ENCODE peak calls at places on chromosomes 13 and 19, in nine cellular contexts. One of them, this sample, is unnamed.

GRCh38 chr13:20969182-20969581 is 66.6 kb upstream of the XPO4 start:
- DNase-seq in nephron progenitor cell: no peak
- DNase-seq in EL: peak
- DNase-seq in activated T-cell treated with anti-CD3 and anti-CD28 coated beads, Interleukin-2, amount 50 U/mL, for 4 hours: no peak
- DNase-seq in cardiac muscle cell: peak
- DNase-seq in RPMI7951: peak
- DNase-seq in choroid plexus epithelial cell: peak
- DNase-seq in activated T-helper 1 cell treated with anti-CD3 and anti-CD28 coated beads, Interleukin-12 subunit alpha, Interleukin-12 subunit beta, Interleukin-2, Interleukin-4 antibody, amounts not matched to agents 30 ng/mL and 10 ng/mL and 1 ng/mL, durations not matched to agents 14 hours and 24 hours and 36 hours: no peak
- DNase-seq in tibial nerve: no peak
- DNase-seq in this sample: no peak

GRCh38 chr13:43133792-43134191 is 110.4 kb downstream of the DNAJC15 start:
- DNase-seq in nephron progenitor cell: peak
- DNase-seq in EL: no peak
- DNase-seq in activated T-cell treated with anti-CD3 and anti-CD28 coated beads, Interleukin-2, amount 50 U/mL, for 4 hours: no peak
- DNase-seq in cardiac muscle cell: no peak
- DNase-seq in RPMI7951: no peak
- DNase-seq in choroid plexus epithelial cell: no peak
- DNase-seq in activated T-helper 1 cell treated with anti-CD3 and anti-CD28 coated beads, Interleukin-12 subunit alpha, Interleukin-12 subunit beta, Interleukin-2, Interleukin-4 antibody, amounts not matched to agents 30 ng/mL and 10 ng/mL and 1 ng/mL, durations not matched to agents 14 hours and 24 hours and 36 hours: no peak
- DNase-seq in tibial nerve: no peak
- DNase-seq in this sample: no peak

GRCh38 chr13:101978546-101979315 is 423.1 kb downstream of the FGF14 start:
- DNase-seq in nephron progenitor cell: no peak
- DNase-seq in EL: no peak
- DNase-seq in activated T-cell treated with anti-CD3 and anti-CD28 coated beads, Interleukin-2, amount 50 U/mL, for 4 hours: no peak
- DNase-seq in cardiac muscle cell: no peak
- DNase-seq in RPMI7951: no peak
- DNase-seq in choroid plexus epithelial cell: no peak
- DNase-seq in activated T-helper 1 cell treated with anti-CD3 and anti-CD28 coated beads, Interleukin-12 subunit alpha, Interleukin-12 subunit beta, Interleukin-2, Interleukin-4 antibody, amounts not matched to agents 30 ng/mL and 10 ng/mL and 1 ng/mL, durations not matched to agents 14 hours and 24 hours and 36 hours: no peak
- DNase-seq in tibial nerve: no peak
- DNase-seq in this sample: no peak

GRCh38 chr19:35222373-35223005 is 6.0 kb downstream of the FAM187B start:
- DNase-seq in nephron progenitor cell: no peak
- DNase-seq in EL: no peak
- DNase-seq in activated T-cell treated with anti-CD3 and anti-CD28 coated beads, Interleukin-2, amount 50 U/mL, for 4 hours: no peak
- DNase-seq in cardiac muscle cell: no peak
- DNase-seq in RPMI7951: no peak
- DNase-seq in choroid plexus epithelial cell: no peak
- DNase-seq in activated T-helper 1 cell treated with anti-CD3 and anti-CD28 coated beads, Interleukin-12 subunit alpha, Interleukin-12 subunit beta, Interleukin-2, Interleukin-4 antibody, amounts not matched to agents 30 ng/mL and 10 ng/mL and 1 ng/mL, durations not matched to agents 14 hours and 24 hours and 36 hours: no peak
- DNase-seq in tibial nerve: no peak
- DNase-seq in this sample: no peak

GRCh38 chr19:18644144-18645034 is 7.6 kb downstream of the KLHL26 start:
- DNase-seq in nephron progenitor cell: no peak
- DNase-seq in EL: no peak
- DNase-seq in activated T-cell treated with anti-CD3 and anti-CD28 coated beads, Interleukin-2, amount 50 U/mL, for 4 hours: no peak
- DNase-seq in cardiac muscle cell: no peak
- DNase-seq in RPMI7951: no peak
- DNase-seq in choroid plexus epithelial cell: no peak
- DNase-seq in activated T-helper 1 cell treated with anti-CD3 and anti-CD28 coated beads, Interleukin-12 subunit alpha, Interleukin-12 subunit beta, Interleukin-2, Interleukin-4 antibody, amounts not matched to agents 30 ng/mL and 10 ng/mL and 1 ng/mL, durations not matched to agents 14 hours and 24 hours and 36 hours: no peak
- DNase-seq in tibial nerve: no peak
- DNase-seq in this sample: no peak

GRCh38 chr13:102011539-102011938 is 390.3 kb downstream of the FGF14 start:
- DNase-seq in nephron progenitor cell: no peak
- DNase-seq in EL: no peak
- DNase-seq in activated T-cell treated with anti-CD3 and anti-CD28 coated beads, Interleukin-2, amount 50 U/mL, for 4 hours: no peak
- DNase-seq in cardiac muscle cell: no peak
- DNase-seq in RPMI7951: no peak
- DNase-seq in choroid plexus epithelial cell: no peak
- DNase-seq in activated T-helper 1 cell treated with anti-CD3 and anti-CD28 coated beads, Interleukin-12 subunit alpha, Interleukin-12 subunit beta, Interleukin-2, Interleukin-4 antibody, amounts not matched to agents 30 ng/mL and 10 ng/mL and 1 ng/mL, durations not matched to agents 14 hours and 24 hours and 36 hours: no peak
- DNase-seq in tibial nerve: no peak
- DNase-seq in this sample: no peak

GRCh38 chr19:33638167-33639033 is 16.6 kb downstream of the CHST8 start:
- DNase-seq in nephron progenitor cell: no peak
- DNase-seq in EL: no peak
- DNase-seq in activated T-cell treated with anti-CD3 and anti-CD28 coated beads, Interleukin-2, amount 50 U/mL, for 4 hours: no peak
- DNase-seq in cardiac muscle cell: no peak
- DNase-seq in RPMI7951: no peak
- DNase-seq in choroid plexus epithelial cell: no peak
- DNase-seq in activated T-helper 1 cell treated with anti-CD3 and anti-CD28 coated beads, Interleukin-12 subunit alpha, Interleukin-12 subunit beta, Interleukin-2, Interleukin-4 antibody, amounts not matched to agents 30 ng/mL and 10 ng/mL and 1 ng/mL, durations not matched to agents 14 hours and 24 hours and 36 hours: no peak
- DNase-seq in tibial nerve: no peak
- DNase-seq in this sample: no peak

GRCh38 chr13:22014469-22014868 is 343.6 kb downstream of the FGF9 start:
- DNase-seq in nephron progenitor cell: no peak
- DNase-seq in EL: no peak
- DNase-seq in activated T-cell treated with anti-CD3 and anti-CD28 coated beads, Interleukin-2, amount 50 U/mL, for 4 hours: no peak
- DNase-seq in cardiac muscle cell: no peak
- DNase-seq in RPMI7951: peak
- DNase-seq in choroid plexus epithelial cell: no peak
- DNase-seq in activated T-helper 1 cell treated with anti-CD3 and anti-CD28 coated beads, Interleukin-12 subunit alpha, Interleukin-12 subunit beta, Interleukin-2, Interleukin-4 antibody, amounts not matched to agents 30 ng/mL and 10 ng/mL and 1 ng/mL, durations not matched to agents 14 hours and 24 hours and 36 hours: no peak
- DNase-seq in tibial nerve: no peak
- DNase-seq in this sample: no peak

GRCh38 chr13:77898097-77898496 is 20.5 kb downstream of the EDNRB start:
- DNase-seq in nephron progenitor cell: no peak
- DNase-seq in EL: no peak
- DNase-seq in activated T-cell treated with anti-CD3 and anti-CD28 coated beads, Interleukin-2, amount 50 U/mL, for 4 hours: no peak
- DNase-seq in cardiac muscle cell: peak
- DNase-seq in RPMI7951: peak
- DNase-seq in choroid plexus epithelial cell: no peak
- DNase-seq in activated T-helper 1 cell treated with anti-CD3 and anti-CD28 coated beads, Interleukin-12 subunit alpha, Interleukin-12 subunit beta, Interleukin-2, Interleukin-4 antibody, amounts not matched to agents 30 ng/mL and 10 ng/mL and 1 ng/mL, durations not matched to agents 14 hours and 24 hours and 36 hours: no peak
- DNase-seq in tibial nerve: no peak
- DNase-seq in this sample: no peak

GRCh38 chr19:30307191-30307974 is 64.8 kb upstream of the ZNF536 start:
- DNase-seq in nephron progenitor cell: no peak
- DNase-seq in EL: no peak
- DNase-seq in activated T-cell treated with anti-CD3 and anti-CD28 coated beads, Interleukin-2, amount 50 U/mL, for 4 hours: no peak
- DNase-seq in cardiac muscle cell: no peak
- DNase-seq in RPMI7951: no peak
- DNase-seq in choroid plexus epithelial cell: no peak
- DNase-seq in activated T-helper 1 cell treated with anti-CD3 and anti-CD28 coated beads, Interleukin-12 subunit alpha, Interleukin-12 subunit beta, Interleukin-2, Interleukin-4 antibody, amounts not matched to agents 30 ng/mL and 10 ng/mL and 1 ng/mL, durations not matched to agents 14 hours and 24 hours and 36 hours: no peak
- DNase-seq in tibial nerve: no peak
- DNase-seq in this sample: no peak

GRCh38 chr19:54325631-54326030 is 12.7 kb upstream of the LILRA5 start:
- DNase-seq in nephron progenitor cell: no peak
- DNase-seq in EL: no peak
- DNase-seq in activated T-cell treated with anti-CD3 and anti-CD28 coated beads, Interleukin-2, amount 50 U/mL, for 4 hours: no peak
- DNase-seq in cardiac muscle cell: no peak
- DNase-seq in RPMI7951: no peak
- DNase-seq in choroid plexus epithelial cell: no peak
- DNase-seq in activated T-helper 1 cell treated with anti-CD3 and anti-CD28 coated beads, Interleukin-12 subunit alpha, Interleukin-12 subunit beta, Interleukin-2, Interleukin-4 antibody, amounts not matched to agents 30 ng/mL and 10 ng/mL and 1 ng/mL, durations not matched to agents 14 hours and 24 hours and 36 hours: no peak
- DNase-seq in tibial nerve: no peak
- DNase-seq in this sample: no peak

GRCh38 chr13:21240586-21240985 is 64.1 kb downstream of the MRPL57 start:
- DNase-seq in nephron progenitor cell: no peak
- DNase-seq in EL: peak
- DNase-seq in activated T-cell treated with anti-CD3 and anti-CD28 coated beads, Interleukin-2, amount 50 U/mL, for 4 hours: no peak
- DNase-seq in cardiac muscle cell: peak
- DNase-seq in RPMI7951: peak
- DNase-seq in choroid plexus epithelial cell: peak
- DNase-seq in activated T-helper 1 cell treated with anti-CD3 and anti-CD28 coated beads, Interleukin-12 subunit alpha, Interleukin-12 subunit beta, Interleukin-2, Interleukin-4 antibody, amounts not matched to agents 30 ng/mL and 10 ng/mL and 1 ng/mL, durations not matched to agents 14 hours and 24 hours and 36 hours: no peak
- DNase-seq in tibial nerve: no peak
- DNase-seq in this sample: no peak

GRCh38 chr13:76791290-76791664 is 94.9 kb downstream of the KCTD12 start:
- DNase-seq in nephron progenitor cell: no peak
- DNase-seq in EL: no peak
- DNase-seq in activated T-cell treated with anti-CD3 and anti-CD28 coated beads, Interleukin-2, amount 50 U/mL, for 4 hours: no peak
- DNase-seq in cardiac muscle cell: peak
- DNase-seq in RPMI7951: no peak
- DNase-seq in choroid plexus epithelial cell: peak
- DNase-seq in activated T-helper 1 cell treated with anti-CD3 and anti-CD28 coated beads, Interleukin-12 subunit alpha, Interleukin-12 subunit beta, Interleukin-2, Interleukin-4 antibody, amounts not matched to agents 30 ng/mL and 10 ng/mL and 1 ng/mL, durations not matched to agents 14 hours and 24 hours and 36 hours: no peak
- DNase-seq in tibial nerve: no peak
- DNase-seq in this sample: no peak

GRCh38 chr13:106133025-106133424 is 402.4 kb downstream of the EFNB2 start:
- DNase-seq in nephron progenitor cell: no peak
- DNase-seq in EL: peak
- DNase-seq in activated T-cell treated with anti-CD3 and anti-CD28 coated beads, Interleukin-2, amount 50 U/mL, for 4 hours: no peak
- DNase-seq in cardiac muscle cell: peak
- DNase-seq in RPMI7951: peak
- DNase-seq in choroid plexus epithelial cell: peak
- DNase-seq in activated T-helper 1 cell treated with anti-CD3 and anti-CD28 coated beads, Interleukin-12 subunit alpha, Interleukin-12 subunit beta, Interleukin-2, Interleukin-4 antibody, amounts not matched to agents 30 ng/mL and 10 ng/mL and 1 ng/mL, durations not matched to agents 14 hours and 24 hours and 36 hours: no peak
- DNase-seq in tibial nerve: no peak
- DNase-seq in this sample: no peak

GRCh38 chr13:62483774-62484173 is 1068.1 kb upstream of the PCDH20 start:
- DNase-seq in nephron progenitor cell: no peak
- DNase-seq in EL: no peak
- DNase-seq in activated T-cell treated with anti-CD3 and anti-CD28 coated beads, Interleukin-2, amount 50 U/mL, for 4 hours: no peak
- DNase-seq in cardiac muscle cell: no peak
- DNase-seq in RPMI7951: no peak
- DNase-seq in choroid plexus epithelial cell: peak
- DNase-seq in activated T-helper 1 cell treated with anti-CD3 and anti-CD28 coated beads, Interleukin-12 subunit alpha, Interleukin-12 subunit beta, Interleukin-2, Interleukin-4 antibody, amounts not matched to agents 30 ng/mL and 10 ng/mL and 1 ng/mL, durations not matched to agents 14 hours and 24 hours and 36 hours: no peak
- DNase-seq in tibial nerve: no peak
- DNase-seq in this sample: no peak

GRCh38 chr19:46065486-46065885 is 24.7 kb upstream of the IGFL4 start:
- DNase-seq in nephron progenitor cell: no peak
- DNase-seq in EL: peak
- DNase-seq in activated T-cell treated with anti-CD3 and anti-CD28 coated beads, Interleukin-2, amount 50 U/mL, for 4 hours: no peak
- DNase-seq in cardiac muscle cell: peak
- DNase-seq in RPMI7951: peak
- DNase-seq in choroid plexus epithelial cell: peak
- DNase-seq in activated T-helper 1 cell treated with anti-CD3 and anti-CD28 coated beads, Interleukin-12 subunit alpha, Interleukin-12 subunit beta, Interleukin-2, Interleukin-4 antibody, amounts not matched to agents 30 ng/mL and 10 ng/mL and 1 ng/mL, durations not matched to agents 14 hours and 24 hours and 36 hours: no peak
- DNase-seq in tibial nerve: no peak
- DNase-seq in this sample: no peak

GRCh38 chr19:47719047-47719885 is 6.0 kb downstream of the EHD2 start:
- DNase-seq in nephron progenitor cell: peak
- DNase-seq in EL: peak
- DNase-seq in activated T-cell treated with anti-CD3 and anti-CD28 coated beads, Interleukin-2, amount 50 U/mL, for 4 hours: no peak
- DNase-seq in cardiac muscle cell: peak
- DNase-seq in RPMI7951: peak
- DNase-seq in choroid plexus epithelial cell: peak
- DNase-seq in activated T-helper 1 cell treated with anti-CD3 and anti-CD28 coated beads, Interleukin-12 subunit alpha, Interleukin-12 subunit beta, Interleukin-2, Interleukin-4 antibody, amounts not matched to agents 30 ng/mL and 10 ng/mL and 1 ng/mL, durations not matched to agents 14 hours and 24 hours and 36 hours: no peak
- DNase-seq in tibial nerve: peak
- DNase-seq in this sample: no peak

GRCh38 chr19:46081928-46082727 is 41.3 kb upstream of the IGFL4 start:
- DNase-seq in nephron progenitor cell: peak
- DNase-seq in EL: peak
- DNase-seq in activated T-cell treated with anti-CD3 and anti-CD28 coated beads, Interleukin-2, amount 50 U/mL, for 4 hours: no peak
- DNase-seq in cardiac muscle cell: peak
- DNase-seq in RPMI7951: peak
- DNase-seq in choroid plexus epithelial cell: peak
- DNase-seq in activated T-helper 1 cell treated with anti-CD3 and anti-CD28 coated beads, Interleukin-12 subunit alpha, Interleukin-12 subunit beta, Interleukin-2, Interleukin-4 antibody, amounts not matched to agents 30 ng/mL and 10 ng/mL and 1 ng/mL, durations not matched to agents 14 hours and 24 hours and 36 hours: no peak
- DNase-seq in tibial nerve: no peak
- DNase-seq in this sample: no peak

GRCh38 chr19:11324079-11324661 is 15.3 kb downstream of the RAB3D start:
- DNase-seq in nephron progenitor cell: no peak
- DNase-seq in EL: peak
- DNase-seq in activated T-cell treated with anti-CD3 and anti-CD28 coated beads, Interleukin-2, amount 50 U/mL, for 4 hours: no peak
- DNase-seq in cardiac muscle cell: peak
- DNase-seq in RPMI7951: peak
- DNase-seq in choroid plexus epithelial cell: peak
- DNase-seq in activated T-helper 1 cell treated with anti-CD3 and anti-CD28 coated beads, Interleukin-12 subunit alpha, Interleukin-12 subunit beta, Interleukin-2, Interleukin-4 antibody, amounts not matched to agents 30 ng/mL and 10 ng/mL and 1 ng/mL, durations not matched to agents 14 hours and 24 hours and 36 hours: peak
- DNase-seq in tibial nerve: peak
- DNase-seq in this sample: no peak

GRCh38 chr19:53927745-53928144 is 18.7 kb downstream of the CACNG7 start:
- DNase-seq in nephron progenitor cell: peak
- DNase-seq in EL: peak
- DNase-seq in activated T-cell treated with anti-CD3 and anti-CD28 coated beads, Interleukin-2, amount 50 U/mL, for 4 hours: no peak
- DNase-seq in cardiac muscle cell: peak
- DNase-seq in RPMI7951: peak
- DNase-seq in choroid plexus epithelial cell: peak
- DNase-seq in activated T-helper 1 cell treated with anti-CD3 and anti-CD28 coated beads, Interleukin-12 subunit alpha, Interleukin-12 subunit beta, Interleukin-2, Interleukin-4 antibody, amounts not matched to agents 30 ng/mL and 10 ng/mL and 1 ng/mL, durations not matched to agents 14 hours and 24 hours and 36 hours: peak
- DNase-seq in tibial nerve: no peak
- DNase-seq in this sample: peak

GRCh38 chr19:9940778-9941177 is 4.5 kb upstream of the OLFM2 start:
- DNase-seq in nephron progenitor cell: no peak
- DNase-seq in EL: peak
- DNase-seq in activated T-cell treated with anti-CD3 and anti-CD28 coated beads, Interleukin-2, amount 50 U/mL, for 4 hours: no peak
- DNase-seq in cardiac muscle cell: no peak
- DNase-seq in RPMI7951: peak
- DNase-seq in choroid plexus epithelial cell: no peak
- DNase-seq in activated T-helper 1 cell treated with anti-CD3 and anti-CD28 coated beads, Interleukin-12 subunit alpha, Interleukin-12 subunit beta, Interleukin-2, Interleukin-4 antibody, amounts not matched to agents 30 ng/mL and 10 ng/mL and 1 ng/mL, durations not matched to agents 14 hours and 24 hours and 36 hours: no peak
- DNase-seq in tibial nerve: no peak
- DNase-seq in this sample: no peak

GRCh38 chr19:18049390-18049789 is 37.3 kb downstream of the IL12RB1 start:
- DNase-seq in nephron progenitor cell: no peak
- DNase-seq in EL: peak
- DNase-seq in activated T-cell treated with anti-CD3 and anti-CD28 coated beads, Interleukin-2, amount 50 U/mL, for 4 hours: no peak
- DNase-seq in cardiac muscle cell: peak
- DNase-seq in RPMI7951: peak
- DNase-seq in choroid plexus epithelial cell: peak
- DNase-seq in activated T-helper 1 cell treated with anti-CD3 and anti-CD28 coated beads, Interleukin-12 subunit alpha, Interleukin-12 subunit beta, Interleukin-2, Interleukin-4 antibody, amounts not matched to agents 30 ng/mL and 10 ng/mL and 1 ng/mL, durations not matched to agents 14 hours and 24 hours and 36 hours: no peak
- DNase-seq in tibial nerve: peak
- DNase-seq in this sample: no peak

GRCh38 chr19:9818734-9819589 is at the start of gene FBXL12:
- DNase-seq in nephron progenitor cell: peak
- DNase-seq in EL: peak
- DNase-seq in activated T-cell treated with anti-CD3 and anti-CD28 coated beads, Interleukin-2, amount 50 U/mL, for 4 hours: peak
- DNase-seq in cardiac muscle cell: peak
- DNase-seq in RPMI7951: peak
- DNase-seq in choroid plexus epithelial cell: peak
- DNase-seq in activated T-helper 1 cell treated with anti-CD3 and anti-CD28 coated beads, Interleukin-12 subunit alpha, Interleukin-12 subunit beta, Interleukin-2, Interleukin-4 antibody, amounts not matched to agents 30 ng/mL and 10 ng/mL and 1 ng/mL, durations not matched to agents 14 hours and 24 hours and 36 hours: peak
- DNase-seq in tibial nerve: peak
- DNase-seq in this sample: peak

GRCh38 chr19:50475101-50475568 is 1.2 kb upstream of the EMC10 start:
- DNase-seq in nephron progenitor cell: no peak
- DNase-seq in EL: no peak
- DNase-seq in activated T-cell treated with anti-CD3 and anti-CD28 coated beads, Interleukin-2, amount 50 U/mL, for 4 hours: no peak
- DNase-seq in cardiac muscle cell: no peak
- DNase-seq in RPMI7951: no peak
- DNase-seq in choroid plexus epithelial cell: no peak
- DNase-seq in activated T-helper 1 cell treated with anti-CD3 and anti-CD28 coated beads, Interleukin-12 subunit alpha, Interleukin-12 subunit beta, Interleukin-2, Interleukin-4 antibody, amounts not matched to agents 30 ng/mL and 10 ng/mL and 1 ng/mL, durations not matched to agents 14 hours and 24 hours and 36 hours: no peak
- DNase-seq in tibial nerve: no peak
- DNase-seq in this sample: no peak

GRCh38 chr13:104132849-104133248 is 1066.6 kb upstream of the SLC10A2 start:
- DNase-seq in nephron progenitor cell: no peak
- DNase-seq in EL: no peak
- DNase-seq in activated T-cell treated with anti-CD3 and anti-CD28 coated beads, Interleukin-2, amount 50 U/mL, for 4 hours: no peak
- DNase-seq in cardiac muscle cell: no peak
- DNase-seq in RPMI7951: no peak
- DNase-seq in choroid plexus epithelial cell: no peak
- DNase-seq in activated T-helper 1 cell treated with anti-CD3 and anti-CD28 coated beads, Interleukin-12 subunit alpha, Interleukin-12 subunit beta, Interleukin-2, Interleukin-4 antibody, amounts not matched to agents 30 ng/mL and 10 ng/mL and 1 ng/mL, durations not matched to agents 14 hours and 24 hours and 36 hours: no peak
- DNase-seq in tibial nerve: no peak
- DNase-seq in this sample: no peak

GRCh38 chr19:28898279-28898678 is 314.7 kb downstream of the UQCRFS1 start:
- DNase-seq in nephron progenitor cell: no peak
- DNase-seq in EL: no peak
- DNase-seq in activated T-cell treated with anti-CD3 and anti-CD28 coated beads, Interleukin-2, amount 50 U/mL, for 4 hours: no peak
- DNase-seq in cardiac muscle cell: no peak
- DNase-seq in RPMI7951: no peak
- DNase-seq in choroid plexus epithelial cell: no peak
- DNase-seq in activated T-helper 1 cell treated with anti-CD3 and anti-CD28 coated beads, Interleukin-12 subunit alpha, Interleukin-12 subunit beta, Interleukin-2, Interleukin-4 antibody, amounts not matched to agents 30 ng/mL and 10 ng/mL and 1 ng/mL, durations not matched to agents 14 hours and 24 hours and 36 hours: no peak
- DNase-seq in tibial nerve: no peak
- DNase-seq in this sample: no peak

GRCh38 chr19:16226878-16227836 is 29.4 kb downstream of the AP1M1 start:
- DNase-seq in nephron progenitor cell: no peak
- DNase-seq in EL: no peak
- DNase-seq in activated T-cell treated with anti-CD3 and anti-CD28 coated beads, Interleukin-2, amount 50 U/mL, for 4 hours: no peak
- DNase-seq in cardiac muscle cell: no peak
- DNase-seq in RPMI7951: no peak
- DNase-seq in choroid plexus epithelial cell: no peak
- DNase-seq in activated T-helper 1 cell treated with anti-CD3 and anti-CD28 coated beads, Interleukin-12 subunit alpha, Interleukin-12 subunit beta, Interleukin-2, Interleukin-4 antibody, amounts not matched to agents 30 ng/mL and 10 ng/mL and 1 ng/mL, durations not matched to agents 14 hours and 24 hours and 36 hours: no peak
- DNase-seq in tibial nerve: peak
- DNase-seq in this sample: no peak

GRCh38 chr13:107124129-107124718 is 556.3 kb upstream of the ARGLU1 start:
- DNase-seq in nephron progenitor cell: no peak
- DNase-seq in EL: peak
- DNase-seq in activated T-cell treated with anti-CD3 and anti-CD28 coated beads, Interleukin-2, amount 50 U/mL, for 4 hours: no peak
- DNase-seq in cardiac muscle cell: peak
- DNase-seq in RPMI7951: peak
- DNase-seq in choroid plexus epithelial cell: peak
- DNase-seq in activated T-helper 1 cell treated with anti-CD3 and anti-CD28 coated beads, Interleukin-12 subunit alpha, Interleukin-12 subunit beta, Interleukin-2, Interleukin-4 antibody, amounts not matched to agents 30 ng/mL and 10 ng/mL and 1 ng/mL, durations not matched to agents 14 hours and 24 hours and 36 hours: no peak
- DNase-seq in tibial nerve: no peak
- DNase-seq in this sample: no peak

GRCh38 chr13:99856021-99856420 is 115.5 kb downstream of the ZIC5 start:
- DNase-seq in nephron progenitor cell: no peak
- DNase-seq in EL: no peak
- DNase-seq in activated T-cell treated with anti-CD3 and anti-CD28 coated beads, Interleukin-2, amount 50 U/mL, for 4 hours: no peak
- DNase-seq in cardiac muscle cell: no peak
- DNase-seq in RPMI7951: no peak
- DNase-seq in choroid plexus epithelial cell: no peak
- DNase-seq in activated T-helper 1 cell treated with anti-CD3 and anti-CD28 coated beads, Interleukin-12 subunit alpha, Interleukin-12 subunit beta, Interleukin-2, Interleukin-4 antibody, amounts not matched to agents 30 ng/mL and 10 ng/mL and 1 ng/mL, durations not matched to agents 14 hours and 24 hours and 36 hours: no peak
- DNase-seq in tibial nerve: no peak
- DNase-seq in this sample: no peak

GRCh38 chr13:39144391-39144790 is 106.1 kb downstream of the NHLRC3 start:
- DNase-seq in nephron progenitor cell: no peak
- DNase-seq in EL: no peak
- DNase-seq in activated T-cell treated with anti-CD3 and anti-CD28 coated beads, Interleukin-2, amount 50 U/mL, for 4 hours: no peak
- DNase-seq in cardiac muscle cell: no peak
- DNase-seq in RPMI7951: no peak
- DNase-seq in choroid plexus epithelial cell: no peak
- DNase-seq in activated T-helper 1 cell treated with anti-CD3 and anti-CD28 coated beads, Interleukin-12 subunit alpha, Interleukin-12 subunit beta, Interleukin-2, Interleukin-4 antibody, amounts not matched to agents 30 ng/mL and 10 ng/mL and 1 ng/mL, durations not matched to agents 14 hours and 24 hours and 36 hours: no peak
- DNase-seq in tibial nerve: no peak
- DNase-seq in this sample: no peak

This sample was measured in naive thymus-derived CD4-positive, alpha-beta T cell.